ENCODE peak calls at places on chromosome 2, in seven cellular contexts. B, V, Z, J, O, Y and Q are unnamed samples.

GRCh38 chr2:226187126-226187525 is 612.5 kb downstream of the IRS1 start:
- DNase-seq in V (no peak), O (no peak), B (no peak), Z (no peak), J (no peak), Y (no peak), Q (no peak)

GRCh38 chr2:21676676-21677075 is 552.9 kb downstream of the TDRD15 start:
- DNase-seq in Z (no peak), O (no peak), Y (no peak), V (no peak), B (no peak), J (no peak), Q (no peak)

GRCh38 chr2:71592181-71592711 is 138.9 kb downstream of the DYSF start:
- DNase-seq in Z (no peak), O (no peak), J (no peak), V (no peak), B (no peak), Y (no peak), Q (no peak)

GRCh38 chr2:170401187-170401586 is 223.2 kb downstream of the MYO3B start:
- DNase-seq in J (no peak), O (no peak), V (no peak), Z (no peak), Y (no peak), B (no peak), Q (no peak)

GRCh38 chr2:39933166-39933565 is 154.1 kb upstream of the THUMPD2 start:
- DNase-seq in Z (no peak), V (no peak), B (no peak), O (no peak), Y (no peak), J (no peak), Q (no peak)

GRCh38 chr2:129565710-129566109 is 413.8 kb upstream of the RAB6C start:
- DNase-seq in Y (no peak), O (no peak), V (no peak), Z (no peak), J (no peak), B (no peak), Q (no peak)

GRCh38 chr2:98515571-98515927 is 70.9 kb downstream of the INPP4A start:
- DNase-seq in B (no peak), V (no peak), J (no peak), Z (no peak), Y (no peak), O (no peak), Q (no peak)

GRCh38 chr2:220509921-220510320 is 882.5 kb downstream of the SLC4A3 start:
- DNase-seq in Y (no peak), Z (no peak), O (no peak), V (no peak), J (no peak), B (no peak), Q (no peak)

GRCh38 chr2:20186078-20186854 is 38.7 kb downstream of the SDC1 start:
- DNase-seq in Y (no peak), O (peak), V (peak), B (no peak), Z (no peak), J (no peak), Q (no peak)

GRCh38 chr2:121910139-121910538 is 154.7 kb downstream of the TSN start:
- DNase-seq in B (no peak), J (no peak), Y (no peak), O (no peak), V (no peak), Z (no peak), Q (no peak)

GRCh38 chr2:155692108-155692507 is 640.4 kb downstream of the NR4A2 start:
- DNase-seq in J (no peak), Z (no peak), Y (no peak), B (no peak), V (no peak), O (no peak), Q (no peak)

GRCh38 chr2:217331577-217332139 is 471.8 kb upstream of the TNP1 start:
- DNase-seq in Y (no peak), O (peak), J (no peak), Z (no peak), V (no peak), B (no peak), Q (no peak)

GRCh38 chr2:208175843-208176160 is 12.4 kb upstream of the CRYGA start:
- DNase-seq in Z (no peak), J (no peak), V (no peak), B (no peak), O (no peak), Y (no peak), Q (no peak)

GRCh38 chr2:208183526-208183925 is 6.3 kb downstream of the C2orf80 start:
- DNase-seq in J (no peak), O (no peak), V (no peak), Z (no peak), Y (no peak), B (peak), Q (no peak)

GRCh38 chr2:208182835-208183234 is 7.0 kb downstream of the C2orf80 start:
- DNase-seq in Y (no peak), Z (no peak), B (no peak), V (no peak), O (no peak), J (no peak), Q (no peak)

GRCh38 chr2:208175069-208175842 is 11.9 kb upstream of the CRYGA start:
- DNase-seq in B (peak), O (peak), V (peak), Z (peak), Y (peak), J (peak), Q (peak)

DNA sequence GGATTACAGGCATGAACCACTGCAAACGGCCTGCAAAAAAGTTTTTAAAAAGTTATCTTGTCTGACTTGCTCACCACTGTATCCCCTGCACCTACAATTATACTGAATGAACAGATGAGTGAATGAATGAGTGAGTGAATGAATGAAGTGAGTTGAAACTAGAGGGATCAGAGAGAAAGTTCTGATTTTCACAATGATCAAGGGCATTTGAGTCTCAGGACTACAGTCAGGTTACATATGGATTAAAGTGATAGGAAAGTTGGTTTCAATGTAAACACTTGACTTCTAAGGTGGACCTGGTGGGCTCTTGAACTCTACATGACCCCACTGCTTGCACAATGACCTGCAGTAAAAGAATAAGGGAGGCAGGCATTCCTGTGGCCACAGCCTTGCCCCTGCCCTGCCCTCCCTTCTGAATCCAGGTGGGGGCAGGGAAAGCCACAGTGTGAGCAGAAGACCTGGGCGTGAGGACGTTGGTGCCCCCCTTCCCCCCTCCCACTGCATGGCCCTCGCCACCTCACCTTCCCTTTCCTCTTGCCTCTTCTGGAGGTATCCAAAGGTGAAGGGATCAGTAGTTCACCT is 10.7 kb downstream of the C2orf80 start:
- DNase-seq in B (no peak), Y (no peak), Z (no peak), J (no peak), O (peak), V (no peak), Q (no peak)
- TF ChIP-seq SIN3A in B (no peak), Y (no peak), Z (no peak), J (no peak), O (no peak), V (no peak), Q (no peak)

DNA sequence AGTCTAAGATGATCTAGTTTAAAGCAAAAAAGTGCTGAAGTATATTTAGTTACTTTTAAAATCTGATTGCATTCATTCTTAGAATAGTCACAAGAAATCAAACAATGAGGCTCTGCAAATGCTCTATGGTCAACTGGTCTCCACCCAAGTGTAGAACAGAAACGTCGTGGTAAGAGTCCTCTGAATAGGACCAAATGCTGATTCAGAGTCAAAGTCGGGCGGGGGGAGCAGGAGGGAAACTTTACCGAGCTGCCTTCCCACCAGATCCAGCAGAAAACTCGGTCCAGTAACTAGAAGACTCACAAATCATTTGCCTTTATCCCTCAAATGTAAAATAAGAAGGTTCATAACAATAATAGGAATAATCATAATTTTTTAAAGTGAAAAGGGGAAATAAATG is 46.2 kb upstream of the PXDN start:
- DNase-seq in Z (no peak), J (no peak), V (no peak), O (no peak), Y (no peak), B (no peak), Q (no peak)
- TF ChIP-seq SIN3A in Z (no peak), J (no peak), V (no peak), O (no peak), Y (no peak), B (no peak), Q (no peak)

GRCh38 chr2:100011272-100011711 is 131.1 kb downstream of the AFF3 start:
- DNase-seq in Z (no peak), B (no peak), Y (no peak), V (no peak), J (no peak), O (no peak), Q (no peak)
- TF ChIP-seq SIN3A in Z (no peak), B (no peak), Y (no peak), V (no peak), J (no peak), O (no peak), Q (no peak)

GRCh38 chr2:1613731-1614354 is 130.5 kb downstream of the PXDN start:
- DNase-seq in J (no peak), Z (no peak), Y (no peak), V (peak), O (no peak), B (no peak), Q (no peak)
- TF ChIP-seq SIN3A in J (no peak), Z (no peak), Y (no peak), V (no peak), O (no peak), B (no peak), Q (no peak)

GRCh38 chr2:127086800-127087737 is 19.9 kb downstream of the BIN1 start:
- DNase-seq in B (peak), O (no peak), J (no peak), Z (peak), Y (no peak), V (peak), Q (peak)
- TF ChIP-seq SIN3A in B (no peak), O (no peak), J (no peak), Z (no peak), Y (no peak), V (no peak), Q (no peak)